ENCODE peak calls at places on chromosome 9, in six cellular contexts. A is heart left ventricle; I is T1000; R is NCI-H69; P is activated naive CD8-positive, alpha-beta T cell treated with anti-CD3 and anti-CD28 coated beads, Interleukin-2, amount 10 ng/mL, durations not matched to agents 7 days and 5 days; V is stimulated activated CD8-positive, alpha-beta memory T cell treated with anti-CD3 and anti-CD28 coated beads, Interleukin-12 subunit alpha, Interleukin-12 subunit beta, amount 100 ng/mL, for 4 hours. H is an unnamed sample.
A peak's percentile ranks its signal among the peaks of the same experiment; 100 is the strongest.

GRCh38 chr9:4138180-4138579 is 161.7 kb downstream of the GLIS3 start:
- DNase-seq in A (no peak), I (no peak), R (no peak), P (no peak), V (no peak), H (no peak)

GRCh38 chr9:32490601-32491000 is 35.4 kb downstream of the RIGI start:
- DNase-seq in A (no peak), I (no peak), R (no peak), P (no peak), V (no peak), H (no peak)

GRCh38 chr9:137501457-137501856 is 42.3 kb upstream of the NSMF start:
- DNase-seq in A (no peak), I (no peak), R (no peak), P (no peak), V (no peak), H (no peak)

GRCh38 chr9:112059145-112059979 is 115.7 kb downstream of the SUSD1 start:
- DNase-seq in A (no peak), I (no peak), R (peak; percentile 31), P (no peak), V (no peak), H (peak; percentile 100)

GRCh38 chr9:126532489-126532888 is 81.2 kb upstream of the LMX1B start:
- DNase-seq in A (no peak), I (no peak), R (no peak), P (no peak), V (no peak), H (no peak)

GRCh38 chr9:89304479-89305188 is 6.4 kb upstream of the CKS2 start:
- DNase-seq in A (no peak), I (no peak), R (no peak), P (no peak), V (no peak), H (no peak)

GRCh38 chr9:18072967-18073366 is 401.0 kb upstream of the ADAMTSL1 start:
- DNase-seq in A (no peak), I (no peak), R (no peak), P (no peak), V (no peak), H (no peak)

GRCh38 chr9:1939926-1940368 is 75.2 kb upstream of the SMARCA2 start:
- DNase-seq in A (no peak), I (no peak), R (peak; percentile 64), P (no peak), V (no peak), H (peak; percentile 1)

GRCh38 chr9:8268216-8268878 is 468.8 kb upstream of the DMAC1 start:
- DNase-seq in A (no peak), I (no peak), R (no peak), P (no peak), V (no peak), H (no peak)

GRCh38 chr9:92730897-92731296 is 33.7 kb downstream of the BICD2 start:
- DNase-seq in A (no peak), I (no peak), R (no peak), P (peak; percentile 18), V (no peak), H (no peak)

GRCh38 chr9:37669232-37669631 is 18.5 kb downstream of the FRMPD1 start:
- DNase-seq in A (no peak), I (no peak), R (peak; percentile 20), P (no peak), V (no peak), H (no peak)

GRCh38 chr9:126682113-126682810 is 68.5 kb downstream of the LMX1B start:
- DNase-seq in A (no peak), I (no peak), R (no peak), P (no peak), V (no peak), H (no peak)

GRCh38 chr9:133875131-133875530 is 117.0 kb downstream of the VAV2 start:
- DNase-seq in A (no peak), I (no peak), R (no peak), P (no peak), V (no peak), H (no peak)

GRCh38 chr9:114049453-114050225 is 28.5 kb downstream of the AMBP start:
- DNase-seq in A (no peak), I (no peak), R (no peak), P (no peak), V (no peak), H (no peak)

GRCh38 chr9:125430161-125430485 is 168.5 kb downstream of the GAPVD1 start:
- DNase-seq in A (peak; percentile 10), I (no peak), R (no peak), P (no peak), V (no peak), H (no peak)

GRCh38 chr9:4760122-4760521 is 19.1 kb upstream of the AK3 start:
- DNase-seq in A (no peak), I (no peak), R (no peak), P (no peak), V (no peak), H (no peak)